ENCODE peak calls at places on chromosome 4, in four cellular contexts. Y is CD4-positive, CD25-positive, alpha-beta regulatory T cell; N is breast epithelium; O is fibroblast of lung. X is an unnamed sample. For H3K36me3, the result is how much of the 10 kb centered on the place peaks cover.

GRCh38 chr4:159206427-159206871 is 103.6 kb downstream of the RAPGEF2 start:
- DNase-seq in N (no peak), O (no peak), Y (no peak), X (no peak)

GRCh38 chr4:159378056-159378616 is 275.3 kb downstream of the RAPGEF2 start:
- DNase-seq in N (no peak), O (no peak), Y (no peak), X (no peak)

GRCh38 chr4:156672924-156673323 is 298.7 kb downstream of the PDGFC start:
- DNase-seq in Y (no peak), N (no peak), O (no peak), X (no peak)

GRCh38 chr4:37802068-37802666 is 24.3 kb upstream of the PGM2 start:
- DNase-seq in N (peak), Y (no peak), O (peak), X (peak)

GRCh38 chr4:54367059-54367458 is 138.0 kb downstream of the PDGFRA start:
- DNase-seq in N (no peak), Y (no peak), O (no peak), X (no peak)

GRCh38 chr4:142248946-142249345 is 597.2 kb downstream of the INPP4B start:
- DNase-seq in N (no peak), Y (no peak), O (peak), X (no peak)

GRCh38 chr4:169682360-169683047 is 62.1 kb downstream of the CLCN3 start:
- DNase-seq in Y (no peak), N (no peak), O (peak), X (no peak)

GRCh38 chr4:116839826-116840225 is 245.6 kb downstream of the TRAM1L1 start:
- DNase-seq in Y (no peak), N (no peak), O (no peak), X (no peak)

GRCh38 chr4:86174496-86174895 is 185.4 kb downstream of the MAPK10 start:
- DNase-seq in N (no peak), Y (no peak), O (no peak), X (no peak)

GRCh38 chr4:98939892-98940298 is 11.0 kb upstream of the EIF4E start:
- DNase-seq in N (no peak), O (peak), Y (no peak), X (no peak)

GRCh38 chr4:103895876-103896465 is 176.2 kb upstream of the TACR3 start:
- DNase-seq in O (no peak), Y (no peak), N (no peak), X (no peak)

GRCh38 chr4:153204247-153205027 is at the start of gene TRIM2:
- DNase-seq in N (no peak), O (peak), Y (no peak), X (peak)

GRCh38 chr4:169286562-169287301 is 16.0 kb upstream of the SH3RF1 start:
- DNase-seq in O (peak), N (no peak), Y (no peak), X (no peak)

GRCh38 chr4:1055721-1056590 is 44.5 kb downstream of the FGFRL1 start:
- DNase-seq in Y (peak), N (peak), O (peak), X (no peak)

GRCh38 chr4:94451669-94452475 is at the start of gene PDLIM5:
- DNase-seq in N (peak), Y (peak), O (peak), X (peak)

GRCh38 chr4:77629885-77630284 is 24.3 kb downstream of the CXCL13 start:
- DNase-seq in Y (no peak), N (no peak), O (no peak), X (no peak)

GRCh38 chr4:5463936-5464650 is 244.3 kb downstream of the EVC2 start:
- DNase-seq in O (no peak), N (no peak), Y (no peak), X (no peak)

GRCh38 chr4:30721353-30722091 is 1.4 kb downstream of the PCDH7 start:
- DNase-seq in O (peak), Y (no peak), N (no peak), X (no peak)

GRCh38 chr4:88722828-88723227 is 25.2 kb upstream of the NAP1L5 start:
- DNase-seq in N (no peak), Y (no peak), O (no peak), X (no peak)

GRCh38 chr4:77156912-77157858 is at the start of gene CCNG2:
- DNase-seq in O (peak), Y (peak), N (peak), X (peak)

GRCh38 chr4:60039908-60040307 is 1160.2 kb upstream of the ADGRL3 start:
- DNase-seq in O (no peak), N (no peak), Y (no peak), X (no peak)

GRCh38 chr4:28062562-28062961 is 1201.9 kb downstream of the STIM2 start:
- DNase-seq in N (no peak), O (no peak), Y (no peak), X (no peak)

GRCh38 chr4:123411976-123412589 is 15.5 kb downstream of the SPRY1 start:
- DNase-seq in Y (no peak), O (no peak), N (no peak), X (no peak)

GRCh38 chr4:166014411-166014810 is 141.4 kb downstream of the TLL1 start:
- DNase-seq in N (no peak), Y (no peak), O (no peak), X (no peak)

GRCh38 chr4:88628746-88629145 is 36.5 kb downstream of the HERC3 start:
- DNase-seq in Y (no peak), N (no peak), O (no peak), X (no peak)

GRCh38 chr4:160772668-160773067 is 1391.1 kb downstream of the FSTL5 start:
- DNase-seq in Y (no peak), O (no peak), N (no peak), X (no peak)

GRCh38 chr4:76960014-76960413 is 10.5 kb downstream of the SEPTIN11 start:
- DNase-seq in N (no peak), Y (no peak), O (no peak), X (no peak)

GRCh38 chr4:10949039-10949728 is 264.6 kb upstream of the CLNK start:
- DNase-seq in Y (no peak), O (no peak), N (no peak), X (no peak)

GRCh38 chr4:7777871-7778523 is 161.7 kb downstream of the AFAP1 start:
- DNase-seq in O (no peak), N (no peak), Y (no peak), X (no peak)
- H3K36me3 ChIP-seq in O (under half), N (under half), Y (under half), X (under half)

DNA sequence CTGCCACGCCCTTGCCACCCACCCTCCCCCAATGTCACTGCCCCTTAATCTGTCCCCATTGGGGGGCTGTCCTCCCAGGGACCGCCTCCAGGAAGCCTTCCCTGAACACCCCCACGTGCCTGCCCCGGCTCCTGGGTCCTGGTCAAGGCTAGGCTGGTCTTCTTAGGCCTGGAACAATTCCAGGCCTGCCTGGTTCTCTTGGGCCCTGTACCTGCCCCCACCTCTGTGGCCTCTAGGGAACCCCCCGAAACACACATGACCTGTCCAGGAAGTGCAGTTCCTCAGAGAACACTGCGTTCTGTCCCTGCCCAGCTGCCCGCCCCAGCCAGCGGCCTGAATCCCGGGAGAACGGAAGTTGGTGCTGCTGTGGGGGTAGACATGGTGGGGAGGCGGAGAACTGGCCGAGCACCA is 5.1 kb downstream of the MXD4 start:
- DNase-seq in O (no peak), N (peak), Y (no peak), X (peak)
- H3K36me3 ChIP-seq in O (under half), N (under half), Y (under half), X (half or more)

GRCh38 chr4:163523791-163524365 is 29.4 kb downstream of the TMA16 start:
- DNase-seq in O (no peak), Y (no peak), N (no peak), X (no peak)

GRCh38 chr4:163528618-163529017 is 34.1 kb downstream of the TMA16 start:
- DNase-seq in N (no peak), Y (no peak), O (no peak), X (no peak)

GRCh38 chr4:163527172-163527571 is 32.7 kb downstream of the TMA16 start:
- DNase-seq in O (no peak), Y (no peak), N (no peak), X (no peak)

GRCh38 chr4:163525982-163526381 is 31.5 kb downstream of the TMA16 start:
- DNase-seq in O (no peak), Y (no peak), N (no peak), X (no peak)
- H3K36me3 ChIP-seq in O (under half), Y (under half), N (under half), X (half or more)

GRCh38 chr4:7394184-7394575 is 40.5 kb downstream of the PSAPL1 start:
- DNase-seq in Y (no peak), O (no peak), N (peak), X (no peak)
- H3K36me3 ChIP-seq in Y (under half), O (under half), N (under half), X (under half)

DNA sequence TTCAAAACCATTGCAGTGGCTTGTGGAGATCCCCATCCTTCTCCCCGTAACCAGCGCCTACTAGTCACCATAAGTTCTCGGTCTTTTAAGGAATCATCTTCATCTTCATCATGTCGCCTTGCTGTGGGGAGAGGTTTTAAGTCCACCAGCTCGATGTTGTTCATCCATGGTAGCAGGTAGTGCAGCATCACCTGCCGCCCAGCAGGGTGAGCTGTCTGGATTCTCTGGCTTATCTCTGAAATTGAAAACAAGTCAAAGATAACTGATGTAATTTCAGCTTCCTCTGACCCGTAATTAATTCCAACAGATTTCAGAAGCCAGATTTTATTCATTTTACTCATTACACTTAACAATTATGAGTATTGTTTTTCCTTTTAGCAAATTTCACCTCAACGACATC is 67.4 kb downstream of the ZAR1 start:
- DNase-seq in O (no peak), Y (no peak), N (no peak), X (no peak)
- H3K36me3 ChIP-seq in O (under half), Y (half or more), N (under half), X (half or more)

DNA sequence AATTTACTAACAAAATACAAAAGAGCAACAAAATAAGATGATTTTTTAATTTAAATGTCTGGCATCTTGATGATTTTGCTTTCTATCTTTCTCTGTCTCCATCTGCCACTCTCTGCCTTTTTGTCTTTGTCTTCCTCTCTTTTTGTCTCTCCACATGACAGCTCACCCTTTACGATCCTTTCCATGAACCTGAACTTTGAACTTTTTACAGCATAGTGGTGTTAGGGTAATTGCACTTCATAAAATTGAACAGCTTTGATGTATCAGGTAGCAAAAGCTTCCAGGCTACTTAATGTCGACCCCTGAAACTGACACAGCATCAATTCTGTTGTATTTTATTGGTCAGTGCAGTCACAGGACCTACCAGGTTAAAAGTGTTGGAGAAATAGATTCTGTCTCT is 1517.0 kb downstream of the ADGRL3 start:
- DNase-seq in N (no peak), Y (no peak), O (no peak), X (no peak)
- H3K36me3 ChIP-seq in N (under half), Y (under half), O (under half), X (under half)

GRCh38 chr4:22501715-22502095 is 14.2 kb downstream of the ADGRA3 start:
- DNase-seq in Y (no peak), O (no peak), N (no peak), X (no peak)

GRCh38 chr4:22500128-22500611 is 15.7 kb downstream of the ADGRA3 start:
- DNase-seq in O (no peak), N (peak), Y (no peak), X (no peak)

GRCh38 chr4:22496165-22496813 is 19.6 kb downstream of the ADGRA3 start:
- DNase-seq in O (no peak), Y (no peak), N (no peak), X (no peak)

GRCh38 chr4:22500831-22501714 is 14.8 kb downstream of the ADGRA3 start:
- DNase-seq in Y (no peak), O (no peak), N (no peak), X (no peak)

GRCh38 chr4:22498866-22499265 is 17.0 kb downstream of the ADGRA3 start:
- DNase-seq in Y (no peak), O (no peak), N (no peak), X (no peak)
- H3K36me3 ChIP-seq in Y (under half), O (under half), N (under half), X (under half)

GRCh38 chr4:7812921-7813320 is 126.7 kb downstream of the AFAP1 start:
- DNase-seq in O (no peak), Y (no peak), N (no peak), X (no peak)

GRCh38 chr4:7812191-7812860 is 127.3 kb downstream of the AFAP1 start:
- DNase-seq in N (no peak), Y (no peak), O (no peak), X (no peak)

GRCh38 chr4:7810792-7811535 is 128.7 kb downstream of the AFAP1 start:
- DNase-seq in O (no peak), N (no peak), Y (no peak), X (no peak)

GRCh38 chr4:7813674-7814073 is 126.0 kb downstream of the AFAP1 start:
- DNase-seq in Y (no peak), N (no peak), O (peak), X (no peak)

DNA sequence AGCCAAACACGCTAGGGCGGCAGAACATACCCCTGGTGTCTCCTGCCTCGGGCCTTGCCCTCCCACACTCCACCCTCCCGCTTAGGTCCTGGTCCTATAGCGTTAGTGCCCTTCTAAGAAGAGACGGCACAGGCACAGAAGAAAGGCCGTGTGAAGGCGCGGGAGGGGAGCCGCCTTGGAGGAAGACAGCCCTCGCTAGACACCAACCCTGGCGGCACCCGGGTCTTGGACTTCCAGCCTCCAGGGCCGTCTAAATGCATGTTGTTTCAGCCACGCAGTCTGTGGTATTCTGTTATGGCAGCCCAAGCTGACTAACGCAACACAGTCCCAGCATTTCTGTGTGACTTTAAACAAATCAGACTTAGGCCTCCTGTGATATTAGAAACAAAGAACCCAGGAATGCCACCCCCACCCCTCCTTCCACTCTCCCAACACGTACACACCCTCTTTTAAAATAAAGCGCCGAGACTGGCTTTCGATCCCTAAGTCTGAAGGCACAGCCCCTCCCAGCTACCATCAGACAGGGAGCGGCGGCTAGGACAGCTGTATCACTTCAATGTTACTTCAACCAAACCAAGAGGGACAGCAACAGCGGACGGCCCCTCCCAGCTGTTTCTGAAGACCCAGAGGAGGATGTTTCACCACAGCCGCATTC is 128.0 kb downstream of the AFAP1 start:
- DNase-seq in O (peak), N (no peak), Y (no peak), X (peak)
- H3K36me3 ChIP-seq in O (under half), N (under half), Y (under half), X (under half)

GRCh38 chr4:118770741-118771187 is 65.2 kb downstream of the SEC24D start:
- DNase-seq in N (no peak), O (no peak), Y (no peak), X (no peak)
- H3K36me3 ChIP-seq in N (under half), O (under half), Y (under half), X (under half)

GRCh38 chr4:13616597-13616996 is 10.9 kb downstream of the BOD1L1 start:
- DNase-seq in O (no peak), Y (no peak), N (no peak), X (no peak)

GRCh38 chr4:13617801-13618200 is 9.7 kb downstream of the BOD1L1 start:
- DNase-seq in O (no peak), Y (no peak), N (no peak), X (no peak)

GRCh38 chr4:13618212-13618806 is 9.2 kb downstream of the BOD1L1 start:
- DNase-seq in N (no peak), O (no peak), Y (no peak), X (no peak)

GRCh38 chr4:13612569-13612968 is 15.0 kb downstream of the BOD1L1 start:
- DNase-seq in O (no peak), Y (no peak), N (no peak), X (no peak)

GRCh38 chr4:13615162-13615561 is 12.4 kb downstream of the BOD1L1 start:
- DNase-seq in O (no peak), N (no peak), Y (no peak), X (no peak)
- H3K36me3 ChIP-seq in O (under half), N (under half), Y (half or more), X (half or more)

X was measured in lower lobe of right lung.